ENCODE peak calls at places on chromosomes 11 and 22, in four cellular contexts. P, M, V and A are unnamed samples.

GRCh38 chr11:128323381-128323780 is 264.0 kb downstream of the ETS1 start:
- DNase-seq in M (no peak), V (no peak), P (no peak), A (no peak)

GRCh38 chr11:133894956-133895549 is 49.7 kb upstream of the SPATA19 start:
- DNase-seq in V (no peak), M (no peak), P (no peak), A (no peak)

GRCh38 chr11:110362916-110363574 is 66.6 kb upstream of the RDX start:
- DNase-seq in P (no peak), M (peak), V (peak), A (no peak)

GRCh38 chr11:46364056-46364455 is 16.8 kb downstream of the DGKZ start:
- DNase-seq in V (no peak), M (no peak), P (no peak), A (no peak)

GRCh38 chr22:26893034-26893710 is 235.8 kb downstream of the MIAT start:
- DNase-seq in V (peak), M (no peak), P (no peak), A (no peak)

GRCh38 chr11:102061276-102061675 is 14.0 kb downstream of the CFAP300 start:
- DNase-seq in V (no peak), P (no peak), M (no peak), A (no peak)

GRCh38 chr22:20816559-20816958 is 42.1 kb downstream of the PI4KA start:
- DNase-seq in P (no peak), V (no peak), M (no peak), A (no peak)

GRCh38 chr11:60978546-60979380 is 7.3 kb downstream of the CD6 start:
- DNase-seq in V (no peak), P (no peak), M (no peak), A (no peak)

GRCh38 chr22:24887260-24887659 is 59.2 kb downstream of the LHFPL7 start:
- DNase-seq in M (no peak), V (no peak), P (no peak), A (no peak)

GRCh38 chr11:11324090-11324489 is 29.0 kb downstream of the CSNK2A3 start:
- DNase-seq in M (no peak), V (no peak), P (no peak), A (no peak)

GRCh38 chr11:65116370-65117205 is 913 bp downstream of the ZNHIT2 start:
- DNase-seq in V (peak), M (peak), P (no peak), A (no peak)

GRCh38 chr11:126135182-126136176 is 72.8 kb upstream of the CDON start:
- DNase-seq in V (peak), P (no peak), M (no peak), A (no peak)

GRCh38 chr11:21866781-21867180 is 326.1 kb upstream of the ANO5 start:
- DNase-seq in M (no peak), V (peak), P (no peak), A (no peak)

GRCh38 chr11:72418834-72419560 is 15.3 kb downstream of the CLPB start:
- DNase-seq in P (no peak), V (no peak), M (no peak), A (no peak)

GRCh38 chr22:43013355-43014061 is 1.4 kb downstream of the PACSIN2 start:
- DNase-seq in M (no peak), P (no peak), V (peak), A (no peak)

GRCh38 chr11:45412521-45412920 is 126.4 kb upstream of the SYT13 start:
- DNase-seq in V (no peak), P (no peak), M (no peak), A (no peak)

GRCh38 chr11:69479591-69480271 is 1.7 kb upstream of the LINC01488 start:
- DNase-seq in V (no peak), M (peak), P (no peak), A (no peak)
- TF ChIP-seq POLR2A in V (no peak), M (no peak), P (no peak), A (no peak)

DNA sequence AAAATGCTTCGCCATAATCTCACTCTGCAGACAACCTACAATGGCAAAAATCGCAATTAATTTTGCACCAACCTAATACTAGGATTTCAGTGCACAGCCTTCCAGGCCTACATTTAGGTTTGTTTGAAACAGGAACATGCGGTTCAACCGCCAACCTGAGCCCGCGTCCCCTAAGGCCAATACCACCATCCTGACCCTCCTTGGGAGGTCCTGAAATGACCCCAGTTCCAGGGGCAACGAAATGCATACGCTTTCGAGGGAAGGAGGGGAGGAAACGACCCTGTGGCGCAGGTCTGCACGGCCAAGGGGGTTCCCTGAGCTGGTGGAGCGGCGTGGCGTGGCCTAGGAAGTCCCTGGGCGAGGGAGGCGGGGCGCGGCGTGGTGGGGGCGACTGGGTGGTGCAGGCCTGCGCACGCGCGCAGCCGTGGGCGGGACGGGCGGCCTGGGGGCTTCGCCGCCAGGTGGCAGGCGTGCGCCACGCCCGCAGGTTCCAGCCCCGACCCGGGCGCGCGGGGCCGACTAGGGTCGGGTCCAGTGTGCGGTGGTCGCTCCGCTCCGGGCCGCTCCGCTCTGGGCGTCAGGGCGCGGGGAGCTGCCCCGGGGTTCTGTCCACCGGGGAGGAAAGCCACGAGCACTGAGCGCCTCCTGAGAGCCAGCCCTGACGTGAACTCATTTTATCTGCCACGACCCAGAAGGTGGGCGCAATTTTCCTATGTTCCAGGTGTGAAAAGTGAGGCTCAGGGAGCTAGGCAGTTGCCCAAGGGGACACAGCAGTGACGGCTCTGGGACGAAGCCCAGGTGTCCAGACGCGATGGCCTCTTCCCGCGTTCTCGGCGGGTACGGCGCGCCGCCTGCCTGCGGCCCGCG is 94.2 kb downstream of the SWAP70 start:
- DNase-seq in P (peak), V (peak), M (peak), A (peak)
- TF ChIP-seq POLR2A in P (peak), V (no peak), M (peak), A (peak)

GRCh38 chr11:531826-532511 is 3.4 kb downstream of the HRAS start:
- DNase-seq in V (no peak), P (no peak), M (no peak), A (no peak)
- TF ChIP-seq POLR2A in V (no peak), P (no peak), M (no peak), A (no peak)

GRCh38 chr11:117877120-117877784 is 794 bp upstream of the FXYD6 start:
- DNase-seq in P (peak), V (no peak), M (no peak), A (no peak)

GRCh38 chr11:117874910-117875396 is 1.5 kb downstream of the FXYD6 start:
- DNase-seq in V (no peak), M (no peak), P (no peak), A (no peak)

GRCh38 chr11:117875397-117876048 is 935 bp downstream of the FXYD6 start:
- DNase-seq in P (no peak), M (no peak), V (no peak), A (no peak)

GRCh38 chr11:117876049-117876340 is 463 bp downstream of the FXYD6 start:
- DNase-seq in P (no peak), M (no peak), V (no peak), A (no peak)

DNA sequence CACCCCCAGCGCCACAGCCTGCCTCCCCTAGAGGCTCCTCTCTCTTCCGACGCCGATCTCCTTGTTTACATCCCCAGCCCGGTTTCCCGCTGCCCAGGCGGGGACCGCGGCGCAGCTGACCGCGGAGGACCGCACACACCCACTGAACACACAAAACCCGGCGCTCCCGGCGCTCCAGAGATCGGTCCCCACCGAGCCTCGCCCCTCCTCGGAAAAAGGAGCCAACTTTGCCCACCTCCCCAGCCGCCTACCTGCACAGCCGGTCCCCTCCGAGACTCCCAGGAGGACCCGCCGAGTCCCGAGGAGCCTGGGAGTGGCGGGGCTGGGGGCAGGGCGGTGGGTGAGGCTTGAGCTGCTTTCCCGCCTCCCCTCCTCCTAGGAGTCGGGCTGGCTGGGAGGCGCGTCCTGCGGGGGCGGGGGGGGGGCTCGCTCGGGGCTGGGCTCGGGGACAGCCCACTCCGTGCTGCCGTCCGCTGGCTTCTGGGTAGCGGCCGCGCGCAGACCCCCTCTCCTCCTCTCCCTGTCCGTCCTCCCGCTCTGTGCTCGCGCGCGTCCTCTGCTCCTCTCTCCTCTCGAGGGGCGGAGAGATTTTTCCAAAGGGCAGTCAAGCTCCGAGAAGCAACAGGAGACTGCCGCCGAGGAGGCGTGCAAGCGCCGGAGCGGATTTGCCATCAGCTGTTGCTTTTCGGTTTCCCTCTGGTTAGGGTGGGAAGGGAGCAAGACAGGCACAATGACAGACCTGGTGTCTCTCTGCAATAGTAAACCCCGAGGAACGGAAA is at the start of gene FXYD6:
- DNase-seq in M (no peak), P (peak), V (peak), A (no peak)
- TF ChIP-seq POLR2A in M (no peak), P (peak), V (no peak), A (no peak)

DNA sequence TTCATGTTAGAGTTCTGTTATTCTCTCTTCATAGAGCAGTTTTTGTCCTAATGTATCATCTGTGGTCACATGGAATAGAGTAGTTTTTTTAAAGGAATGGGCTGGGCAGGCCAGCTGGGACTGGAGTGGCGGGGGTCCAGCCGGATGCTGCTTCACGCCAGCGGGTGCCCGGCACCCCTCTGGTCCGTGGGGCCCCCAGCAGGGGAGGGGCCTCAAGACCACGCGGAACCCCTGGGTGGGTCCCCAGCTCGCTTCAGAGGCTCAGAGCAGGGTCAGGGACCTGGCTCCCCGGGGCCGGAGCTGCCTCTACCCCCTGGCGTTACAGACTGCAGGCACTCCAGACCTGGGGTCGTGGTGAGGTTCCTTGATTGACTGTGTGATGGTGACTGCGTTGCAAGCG is 159.1 kb upstream of the HSD17B12 start:
- DNase-seq in M (no peak), P (no peak), V (no peak), A (no peak)
- TF ChIP-seq POLR2A in M (no peak), P (no peak), V (no peak), A (no peak)

GRCh38 chr11:117188620-117189081 is 10.1 kb downstream of the SIDT2 start:
- DNase-seq in P (peak), V (peak), M (no peak), A (no peak)

GRCh38 chr11:117187428-117187798 is 8.9 kb downstream of the SIDT2 start:
- DNase-seq in P (no peak), V (no peak), M (peak), A (no peak)

GRCh38 chr11:117187007-117187406 is 8.5 kb downstream of the SIDT2 start:
- DNase-seq in M (peak), P (peak), V (peak), A (no peak)

GRCh38 chr11:117189191-117189940 is 9.8 kb upstream of the TAGLN start:
- DNase-seq in P (peak), V (peak), M (peak), A (no peak)

GRCh38 chr11:117187799-117188481 is 9.4 kb downstream of the SIDT2 start:
- DNase-seq in P (peak), V (no peak), M (no peak), A (no peak)
- TF ChIP-seq POLR2A in P (no peak), V (no peak), M (no peak), A (no peak)

DNA sequence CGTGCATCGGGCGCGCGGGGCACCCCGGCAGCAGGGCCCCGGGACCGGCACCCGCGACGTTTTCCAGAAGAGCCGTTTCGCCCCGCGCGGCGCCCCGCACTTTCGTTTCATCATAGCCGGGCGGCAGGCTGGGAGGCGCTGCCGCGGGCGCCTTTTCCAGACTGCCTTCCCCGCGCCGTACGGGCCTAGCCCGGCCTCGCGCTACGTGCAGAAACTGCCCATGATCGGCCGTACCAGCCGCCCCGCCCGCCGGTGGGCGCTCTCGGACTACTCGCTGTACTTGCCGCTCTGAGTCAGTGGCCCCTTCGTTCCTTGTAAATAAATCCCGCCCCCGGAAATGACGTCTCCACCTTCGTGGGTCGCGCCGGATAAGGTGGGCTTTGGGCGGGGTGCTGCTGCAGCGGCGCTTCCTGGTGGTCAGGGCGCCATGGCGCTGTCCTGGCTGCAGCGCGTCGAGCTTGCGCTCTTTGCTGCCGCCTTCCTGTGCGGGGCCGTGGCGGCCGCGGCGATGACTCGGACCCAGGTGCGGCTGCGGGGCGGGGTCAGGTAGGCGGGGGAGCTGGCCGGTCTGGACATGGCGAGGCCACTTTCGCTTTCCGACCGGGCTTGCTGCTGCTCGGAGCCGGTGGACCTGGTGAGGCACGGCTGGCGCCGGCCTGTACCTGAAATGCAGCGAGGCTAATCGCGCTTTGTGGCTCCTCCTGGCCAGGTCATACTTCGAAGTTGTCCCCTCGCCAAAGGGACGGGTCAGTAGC is at the start of gene TMEM179B:
- DNase-seq in M (peak), P (peak), V (peak), A (peak)
- TF ChIP-seq POLR2A in M (peak), P (peak), V (peak), A (peak)

DNA sequence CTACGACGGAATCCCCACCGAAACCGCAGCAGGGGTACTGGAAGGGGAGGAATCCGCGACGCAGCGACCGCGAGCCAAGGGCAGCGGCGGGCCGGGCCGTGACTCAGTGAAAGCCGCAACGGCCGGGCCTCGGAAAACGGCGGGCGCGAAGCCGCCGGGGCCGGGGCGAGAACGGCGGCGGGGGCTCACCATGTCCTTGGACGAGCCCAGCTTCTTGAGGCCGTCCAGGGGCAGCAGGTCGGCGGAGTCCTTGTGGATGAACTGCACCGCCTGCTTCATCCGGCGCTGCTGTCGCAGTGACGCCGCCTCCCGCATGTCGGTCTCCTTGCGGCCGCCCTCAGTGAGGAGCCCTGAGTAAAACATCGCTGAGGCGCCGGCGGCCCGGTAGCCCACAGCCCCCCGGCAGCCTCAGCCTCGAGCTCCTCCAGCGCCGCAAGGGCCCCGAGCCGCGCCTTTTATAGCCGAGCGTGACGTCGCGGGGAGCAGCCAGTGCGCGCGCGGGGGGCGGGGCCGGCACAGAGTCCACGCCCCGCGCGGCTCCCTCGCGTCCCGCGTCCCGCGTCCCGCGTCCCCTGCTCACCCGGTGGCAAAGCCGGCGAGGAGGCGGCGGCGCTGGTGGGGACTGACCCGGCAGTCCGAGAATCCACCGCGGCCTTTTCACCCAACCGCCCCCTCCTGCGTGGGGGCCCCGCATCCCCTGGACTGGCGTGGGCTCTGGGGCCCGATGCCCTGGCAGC is at the start of gene NRIP3:
- DNase-seq in V (peak), M (peak), P (peak), A (no peak)
- TF ChIP-seq POLR2A in V (peak), M (no peak), P (no peak), A (peak)

DNA sequence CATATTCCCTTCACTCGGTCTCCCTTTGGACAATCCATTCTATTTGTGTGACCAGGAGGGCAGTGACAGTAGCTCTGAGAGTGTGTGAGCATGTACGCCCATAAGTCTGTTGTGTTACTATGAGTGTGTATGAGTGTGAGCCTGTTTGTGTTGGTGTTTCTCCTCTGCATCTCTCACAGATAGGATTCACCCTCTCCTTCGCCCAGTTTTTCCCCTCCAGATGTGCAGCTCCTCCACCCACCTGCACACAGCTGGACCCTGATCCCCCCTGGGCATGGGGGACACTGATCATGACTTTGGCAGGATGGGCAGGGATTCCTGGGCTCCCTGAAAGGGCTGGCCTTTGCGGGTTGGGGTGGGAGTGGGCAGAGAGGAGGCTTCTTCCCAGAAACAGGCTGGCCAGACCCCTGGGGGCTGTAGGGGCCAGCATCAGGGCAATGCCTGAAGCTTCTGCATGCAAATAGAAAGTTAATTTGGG is 14.5 kb downstream of the PHLDB1 start:
- DNase-seq in P (no peak), M (no peak), V (no peak), A (no peak)
- TF ChIP-seq POLR2A in P (no peak), M (no peak), V (no peak), A (no peak)

GRCh38 chr22:44020981-44021380 is 3.1 kb upstream of the PARVB start:
- DNase-seq in M (no peak), P (no peak), V (no peak), A (no peak)

GRCh38 chr22:44025171-44026065 is 1.3 kb downstream of the PARVB start:
- DNase-seq in M (no peak), V (peak), P (peak), A (no peak)

GRCh38 chr22:44024288-44024908 is at the start of gene PARVB:
- DNase-seq in P (peak), M (peak), V (peak), A (no peak)

GRCh38 chr22:44026066-44026629 is 2.0 kb downstream of the PARVB start:
- DNase-seq in V (no peak), M (no peak), P (no peak), A (no peak)

GRCh38 chr22:44023404-44024287 is 456 bp upstream of the PARVB start:
- DNase-seq in V (peak), M (peak), P (peak), A (no peak)
- TF ChIP-seq POLR2A in V (no peak), M (no peak), P (peak), A (no peak)